ENCODE peak calls at places on chromosomes 12 and 14, in seven cellular contexts. L is cardiac fibroblast, W is left lung, M is fibroblast of mammary gland, C is tibial nerve, I is MM.1S, P is astrocyte of the cerebellum. U is an unnamed sample.

GRCh38 chr14:83416476-83416875 is 1882.8 kb upstream of the SEL1L start:
- DNase-seq in L (peak), I (no peak), P (no peak), M (no peak), W (no peak), C (no peak), U (no peak)

GRCh38 chr12:131915774-131916173 is 13.3 kb upstream of the PUS1 start:
- DNase-seq in L (no peak), W (no peak), M (no peak), C (no peak), I (no peak), P (no peak), U (no peak)

GRCh38 chr14:66074546-66074945 is 411.6 kb upstream of the CCDC196 start:
- DNase-seq in P (no peak), M (no peak), C (no peak), I (no peak), W (no peak), L (no peak), U (no peak)

GRCh38 chr14:102192840-102193502 is 53.3 kb downstream of the WDR20 start:
- DNase-seq in L (no peak), M (no peak), P (no peak), C (no peak), I (no peak), W (no peak), U (no peak)

GRCh38 chr12:31629756-31630732 is 29.4 kb upstream of the ETFBKMT start:
- DNase-seq in L (peak), C (no peak), I (no peak), W (no peak), M (peak), P (peak), U (peak)

GRCh38 chr12:105084251-105085250 is at the start of gene ALDH1L2:
- DNase-seq in C (peak), M (peak), I (peak), P (no peak), W (peak), L (peak), U (peak)

GRCh38 chr12:11832100-11832499 is 182.6 kb downstream of the ETV6 start:
- DNase-seq in M (no peak), I (no peak), P (no peak), L (no peak), W (no peak), C (no peak), U (no peak)

GRCh38 chr12:112148031-112148513 is 22.7 kb downstream of the TRAFD1 start:
- DNase-seq in W (no peak), M (peak), L (peak), I (no peak), C (no peak), P (peak), U (peak)

GRCh38 chr12:113990548-113991223 is 24.6 kb upstream of the RBM19 start:
- DNase-seq in L (no peak), C (no peak), P (no peak), W (no peak), M (peak), I (no peak), U (no peak)

GRCh38 chr14:90553298-90553920 is 156.6 kb downstream of the CALM1 start:
- DNase-seq in P (no peak), C (no peak), M (no peak), L (no peak), I (no peak), W (no peak), U (no peak)

GRCh38 chr12:93139028-93139665 is 210.1 kb upstream of the EEA1 start:
- DNase-seq in M (no peak), L (no peak), I (no peak), P (no peak), C (no peak), W (no peak), U (no peak)

GRCh38 chr14:101235042-101235871 is 326.0 kb upstream of the DIO3 start:
- DNase-seq in W (peak), P (no peak), C (no peak), L (peak), I (no peak), M (peak), U (peak)

GRCh38 chr14:32075636-32076277 is 1.3 kb upstream of the ARHGAP5 start:
- DNase-seq in W (peak), P (no peak), M (peak), I (no peak), C (no peak), L (peak), U (no peak)

GRCh38 chr12:49557917-49558215 is 10.1 kb downstream of the MCRS1 start:
- DNase-seq in W (no peak), I (no peak), P (no peak), M (no peak), C (no peak), L (no peak), U (no peak)

GRCh38 chr12:13347241-13348043 is 150.9 kb downstream of the EMP1 start:
- DNase-seq in L (peak), C (no peak), I (no peak), P (peak), M (peak), W (no peak), U (peak)

GRCh38 chr14:73289729-73290128 is 52.4 kb downstream of the PAPLN start:
- DNase-seq in P (no peak), C (no peak), W (no peak), L (no peak), M (peak), I (no peak), U (no peak)

GRCh38 chr12:15180975-15181683 is 40.1 kb downstream of the RERG start:
- DNase-seq in M (no peak), L (no peak), I (no peak), P (no peak), C (no peak), W (no peak), U (no peak)

GRCh38 chr12:122079038-122079531 is 529 bp downstream of the MLXIP start:
- DNase-seq in L (peak), M (no peak), I (peak), W (peak), C (no peak), P (no peak), U (no peak)

GRCh38 chr12:124680863-124681778 is 113.7 kb upstream of the NCOR2 start:
- DNase-seq in I (no peak), C (peak), W (peak), L (peak), M (peak), P (peak), U (peak)

GRCh38 chr12:107415066-107415465 is 270.5 kb upstream of the PWP1 start:
- DNase-seq in P (peak), W (no peak), I (no peak), M (peak), L (no peak), C (no peak), U (peak)

GRCh38 chr14:92737619-92738188 is 10.7 kb downstream of the LGMN start:
- DNase-seq in M (no peak), L (no peak), I (no peak), W (no peak), P (no peak), C (no peak), U (no peak)

GRCh38 chr12:94255428-94255827 is 107.1 kb downstream of the PLXNC1 start:
- DNase-seq in I (no peak), W (no peak), L (no peak), C (no peak), P (no peak), M (no peak), U (no peak)

GRCh38 chr14:51750542-51750941 is 98.8 kb downstream of the FRMD6 start:
- DNase-seq in L (no peak), M (no peak), W (no peak), C (no peak), I (no peak), P (no peak), U (no peak)

GRCh38 chr14:66104486-66104885 is 381.7 kb upstream of the CCDC196 start:
- DNase-seq in M (no peak), I (no peak), L (no peak), P (no peak), C (no peak), W (no peak), U (no peak)

GRCh38 chr12:59710964-59711363 is 115.1 kb downstream of the SLC16A7 start:
- DNase-seq in W (no peak), I (no peak), L (no peak), M (no peak), P (no peak), C (no peak), U (no peak)

GRCh38 chr12:56101045-56101444 is 3.3 kb upstream of the PA2G4 start:
- DNase-seq in C (no peak), I (no peak), M (no peak), P (no peak), L (no peak), W (no peak), U (no peak)

GRCh38 chr12:132593938-132594358 is 16.4 kb downstream of the LRCOL1 start:
- DNase-seq in L (peak), W (peak), P (peak), M (peak), C (peak), I (peak), U (peak)

GRCh38 chr14:99430491-99430890 is 50.2 kb downstream of the SETD3 start:
- DNase-seq in M (no peak), W (no peak), P (no peak), L (peak), I (no peak), C (no peak), U (no peak)

GRCh38 chr12:65156366-65156831 is 13.0 kb upstream of the LEMD3 start:
- DNase-seq in L (peak), M (peak), W (no peak), I (peak), C (no peak), P (no peak), U (no peak)

GRCh38 chr12:3715999-3716398 is 36.9 kb downstream of the CRACR2A start:
- DNase-seq in M (no peak), L (no peak), P (no peak), I (no peak), C (no peak), W (no peak), U (no peak)

GRCh38 chr12:97568336-97569180 is 106.0 kb downstream of the RMST start:
- DNase-seq in C (no peak), I (no peak), M (no peak), W (no peak), L (no peak), P (no peak), U (no peak)

GRCh38 chr14:95257521-95257920 is 62.2 kb downstream of the CLMN start:
- DNase-seq in I (no peak), P (no peak), W (no peak), L (no peak), C (no peak), M (no peak), U (no peak)

GRCh38 chr12:38904932-38905479 is 385 bp downstream of the CPNE8 start:
- DNase-seq in C (peak), M (peak), L (peak), W (peak), P (no peak), I (peak), U (peak)

GRCh38 chr12:2652011-2652400 is 142.8 kb upstream of the FKBP4 start:
- DNase-seq in I (no peak), P (no peak), W (no peak), L (no peak), M (no peak), C (no peak), U (no peak)

GRCh38 chr12:95836185-95836609 is 22.6 kb upstream of the SNRPF start:
- DNase-seq in W (no peak), C (no peak), L (peak), I (no peak), P (peak), M (peak), U (peak)

GRCh38 chr14:105881021-105881930 is 354.9 kb downstream of the TMEM121 start:
- DNase-seq in M (no peak), L (no peak), C (peak), P (no peak), W (peak), I (no peak), U (no peak)

GRCh38 chr14:34029921-34030334 is 79.1 kb upstream of the EGLN3 start:
- DNase-seq in P (no peak), M (peak), I (no peak), C (peak), L (peak), W (no peak), U (peak)

GRCh38 chr12:5085896-5086295 is 42.2 kb downstream of the KCNA5 start:
- DNase-seq in P (peak), L (peak), C (no peak), W (no peak), I (no peak), M (peak), U (peak)

GRCh38 chr12:27539191-27539631 is 15.2 kb downstream of the PPFIBP1 start:
- DNase-seq in C (no peak), W (no peak), I (no peak), M (peak), L (peak), P (no peak), U (no peak)

DNA sequence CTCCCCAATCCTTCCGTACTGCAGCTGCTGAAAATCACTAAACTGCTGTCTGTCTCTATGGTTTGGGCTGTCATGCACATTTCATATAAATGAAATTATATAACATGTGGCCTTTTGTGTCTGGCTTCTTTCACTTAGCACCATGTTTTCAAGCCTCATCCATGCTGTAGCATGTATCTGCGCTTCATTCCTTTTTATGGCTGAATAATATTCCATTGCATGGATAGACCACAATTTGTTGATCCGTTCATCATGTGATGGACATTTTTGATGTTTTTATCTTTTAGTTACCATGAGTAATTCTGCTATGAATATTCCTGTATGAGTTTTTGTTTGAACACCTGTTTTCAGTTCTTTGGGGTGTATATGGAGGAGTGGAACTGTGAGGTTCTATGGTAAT is 32.6 kb upstream of the MED13L start:
- DNase-seq in I (no peak), P (no peak), M (no peak), L (no peak), W (no peak), C (no peak), U (no peak)
- H3K4me3 ChIP-seq in I (no peak), P (no peak), M (no peak), L (no peak), W (no peak), C (no peak), U (no peak)

DNA sequence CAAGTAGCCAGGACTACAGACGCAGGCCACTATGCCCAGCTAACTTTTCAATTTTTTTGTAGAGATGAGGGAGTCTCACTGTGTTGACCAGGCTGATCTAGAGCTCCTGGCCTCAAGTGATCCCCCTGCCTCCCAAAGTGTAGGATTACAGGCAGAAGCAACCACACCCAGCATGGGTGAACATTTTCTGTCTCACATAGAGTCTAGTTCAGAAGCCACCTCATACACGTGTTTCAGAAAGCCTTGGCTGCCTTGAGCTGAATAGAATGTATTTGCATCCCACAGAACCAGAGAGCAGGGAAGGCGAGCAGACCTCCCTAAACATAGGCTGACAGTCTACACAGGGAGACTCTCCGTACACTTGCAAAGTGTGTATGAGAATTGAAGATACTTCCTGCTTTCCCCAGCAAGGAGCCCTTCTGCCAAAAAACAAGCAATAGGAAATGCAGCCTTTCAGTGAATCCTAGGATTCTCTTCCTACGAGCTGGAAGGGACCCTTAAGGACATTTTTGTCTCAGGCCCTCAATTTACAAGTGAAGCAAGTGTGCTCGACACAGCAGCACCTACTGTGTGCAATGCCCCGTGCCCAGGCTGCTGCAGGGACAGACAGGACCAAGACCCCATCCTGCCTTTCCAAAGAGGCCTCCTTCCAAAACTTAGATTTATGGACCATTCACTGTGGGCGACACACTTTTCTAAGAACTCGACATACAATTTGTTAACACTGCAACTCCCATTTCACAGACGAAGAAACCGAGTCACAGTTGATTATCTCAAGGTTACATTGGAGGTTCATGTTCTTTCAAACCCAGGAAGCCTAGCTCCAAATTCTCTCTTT is 11.2 kb downstream of the NUAK1 start:
- DNase-seq in M (no peak), C (no peak), P (no peak), L (no peak), I (no peak), W (no peak), U (peak)
- TF ChIP-seq CTCF in M (no peak), C (no peak), P (no peak), L (peak), I (no peak), W (no peak), U (no peak)

GRCh38 chr12:6311822-6312528 is 1.5 kb downstream of the PLEKHG6 start:
- DNase-seq in M (no peak), I (no peak), L (no peak), P (no peak), C (no peak), W (no peak), U (no peak)
- H3K4me3 ChIP-seq in M (no peak), I (no peak), L (no peak), P (no peak), C (no peak), W (no peak), U (no peak)

GRCh38 chr12:69056743-69057515 is 124.0 kb upstream of the CPM start:
- DNase-seq in L (peak), W (no peak), M (peak), P (peak), I (no peak), C (no peak), U (peak)

GRCh38 chr12:69055706-69056105 is 122.7 kb upstream of the CPM start:
- DNase-seq in P (no peak), C (no peak), M (no peak), L (no peak), W (no peak), I (no peak), U (no peak)

GRCh38 chr12:69055280-69055679 is 122.3 kb upstream of the CPM start:
- DNase-seq in C (no peak), M (peak), W (no peak), P (no peak), I (no peak), L (no peak), U (no peak)

GRCh38 chr12:69054343-69055056 is 121.5 kb upstream of the CPM start:
- DNase-seq in W (no peak), L (no peak), P (no peak), C (no peak), I (no peak), M (no peak), U (no peak)

DNA sequence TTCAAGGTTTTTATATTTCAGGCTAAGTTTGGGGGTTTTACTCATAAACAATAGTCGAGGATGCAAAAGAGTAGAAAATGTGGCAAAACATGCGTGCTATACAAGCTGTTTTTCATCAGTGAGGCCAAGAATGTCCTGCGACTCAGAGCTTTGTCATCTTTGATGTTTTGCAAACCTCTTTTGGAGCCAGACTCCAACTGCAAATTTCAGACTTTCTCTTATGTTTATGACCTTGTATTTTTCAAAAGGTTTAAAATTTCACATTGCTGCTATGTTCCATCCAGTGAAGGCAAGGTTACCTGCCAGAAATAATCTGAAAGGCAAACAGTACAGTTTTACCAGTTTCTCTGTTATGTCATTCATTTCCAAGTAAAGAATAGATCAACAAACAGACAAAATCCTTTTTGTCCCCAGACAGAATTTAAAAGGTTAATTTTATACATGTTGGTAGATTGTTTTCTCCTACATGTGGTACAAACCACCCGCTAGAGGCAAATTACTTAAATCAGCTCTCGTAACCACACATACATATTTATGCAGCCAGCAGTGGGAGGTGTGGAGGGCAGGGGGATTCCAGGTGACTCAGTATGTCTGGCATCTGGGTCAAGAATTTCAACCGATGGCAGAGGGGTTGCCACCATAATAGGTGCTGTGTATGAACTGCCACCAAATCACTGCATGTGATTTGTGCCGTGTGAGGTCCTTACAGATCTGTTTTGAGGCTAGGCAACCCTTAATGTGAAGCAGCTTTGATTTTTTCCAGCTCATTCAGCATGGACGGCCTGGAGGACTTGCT is 119.8 kb upstream of the CPM start:
- DNase-seq in M (peak), C (no peak), W (no peak), I (peak), L (peak), P (peak), U (peak)
- TF ChIP-seq CTCF in M (no peak), C (no peak), W (no peak), I (no peak), L (peak), P (peak), U (no peak)

GRCh38 chr12:7835766-7836165 is 36.9 kb downstream of the SLC2A14 start:
- DNase-seq in I (no peak), C (no peak), M (no peak), W (no peak), L (no peak), P (no peak), U (no peak)
- H3K4me3 ChIP-seq in I (no peak), C (no peak), M (no peak), W (no peak), L (no peak), P (no peak), U (no peak)

DNA sequence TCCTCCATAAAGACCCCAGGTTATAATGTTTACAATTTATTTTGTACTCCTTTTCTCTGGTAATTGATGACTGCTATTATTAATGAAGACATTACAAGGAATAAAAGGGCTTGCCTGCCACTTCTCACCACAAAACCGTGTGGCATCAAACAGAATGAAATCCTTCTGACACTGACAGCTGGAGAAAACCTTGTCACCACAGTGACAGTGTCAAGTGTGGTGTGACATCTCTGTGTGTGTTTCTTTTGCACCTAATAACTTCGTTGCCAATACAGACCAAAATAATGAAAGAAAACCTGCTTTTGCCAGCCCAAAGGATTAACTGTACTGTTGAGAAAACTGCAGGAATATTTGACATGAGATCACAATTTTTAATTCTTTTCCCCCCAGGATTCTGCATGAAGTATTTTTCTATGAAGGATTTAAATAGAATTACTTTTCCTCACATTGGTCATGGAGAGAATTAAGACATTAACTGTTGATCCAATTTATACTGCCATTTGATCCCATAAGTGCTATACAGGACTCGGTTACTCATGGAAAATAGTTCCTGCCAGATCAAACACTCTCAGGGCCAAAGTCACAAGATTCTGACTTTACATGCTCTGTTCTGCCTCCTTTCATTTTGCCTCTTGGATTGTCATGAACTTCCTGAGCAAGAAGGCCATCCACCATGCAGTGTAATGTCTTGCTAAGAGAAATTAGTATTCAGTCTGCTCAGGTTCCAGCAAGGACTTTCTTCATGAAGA is 60.5 kb upstream of the IFNG-AS1 start:
- DNase-seq in M (peak), W (no peak), L (no peak), I (no peak), C (no peak), P (no peak), U (no peak)
- TF ChIP-seq CTCF in M (no peak), W (no peak), L (no peak), I (no peak), C (no peak), P (no peak), U (no peak)

GRCh38 chr14:75429562-75429961 is 1.7 kb downstream of the JDP2 start:
- DNase-seq in I (no peak), M (no peak), P (no peak), L (no peak), C (no peak), W (no peak), U (no peak)
- H3K4me3 ChIP-seq in I (no peak), M (peak), P (peak), L (peak), C (peak), W (peak), U (peak)

U was measured in astrocyte of the spinal cord.